ENCODE peak calls at places on chromosomes 12 and 14, in four cellular contexts. One of them, this sample, is unnamed.

GRCh38 chr14:18656627-18657026 is 55.7 kb downstream of the OR11H12 start:
- DNase-seq in SK-N-SH: no peak
- DNase-seq in WTC11: no peak
- DNase-seq in H1: no peak
- DNase-seq in this sample: no peak

GRCh38 chr14:34835312-34835711 is 39.8 kb downstream of the BAZ1A start:
- DNase-seq in SK-N-SH: no peak
- DNase-seq in WTC11: no peak
- DNase-seq in H1: no peak
- DNase-seq in this sample: no peak

GRCh38 chr12:105201389-105201788 is 34.6 kb downstream of the APPL2 start:
- DNase-seq in SK-N-SH: no peak
- DNase-seq in WTC11: no peak
- DNase-seq in H1: no peak
- DNase-seq in this sample: no peak

GRCh38 chr12:53174881-53175491 is 5.5 kb upstream of the ZNF740 start:
- DNase-seq in SK-N-SH: no peak
- DNase-seq in WTC11: peak
- DNase-seq in H1: no peak
- DNase-seq in this sample: peak

GRCh38 chr12:6451348-6452244 is at the start of gene TAPBPL:
- DNase-seq in SK-N-SH: peak
- DNase-seq in WTC11: peak
- DNase-seq in H1: peak
- DNase-seq in this sample: peak

GRCh38 chr14:92728781-92729364 is 19.6 kb downstream of the LGMN start:
- DNase-seq in SK-N-SH: no peak
- DNase-seq in WTC11: no peak
- DNase-seq in H1: no peak
- DNase-seq in this sample: peak

GRCh38 chr12:21234395-21234794 is 100.3 kb downstream of the SLCO1A2 start:
- DNase-seq in SK-N-SH: no peak
- DNase-seq in WTC11: no peak
- DNase-seq in H1: no peak
- DNase-seq in this sample: no peak

GRCh38 chr12:2794261-2794735 is 472 bp upstream of the FKBP4 start:
- DNase-seq in SK-N-SH: no peak
- DNase-seq in WTC11: no peak
- DNase-seq in H1: peak
- DNase-seq in this sample: peak

GRCh38 chr12:108565976-108566375 is 3.6 kb downstream of the ISCU start:
- DNase-seq in SK-N-SH: peak
- DNase-seq in WTC11: no peak
- DNase-seq in H1: no peak
- DNase-seq in this sample: no peak

GRCh38 chr12:93113317-93114006 is 184.4 kb upstream of the EEA1 start:
- DNase-seq in SK-N-SH: no peak
- DNase-seq in WTC11: no peak
- DNase-seq in H1: no peak
- DNase-seq in this sample: no peak

GRCh38 chr12:127107744-127108143 is 1159.2 kb upstream of the TMEM132C start:
- DNase-seq in SK-N-SH: no peak
- DNase-seq in WTC11: no peak
- DNase-seq in H1: no peak
- DNase-seq in this sample: no peak

GRCh38 chr12:99004799-99005474 is 359.8 kb downstream of the APAF1 start:
- DNase-seq in SK-N-SH: no peak
- DNase-seq in WTC11: no peak
- DNase-seq in H1: no peak
- DNase-seq in this sample: no peak

GRCh38 chr12:31315779-31316465 is 10.0 kb downstream of the SINHCAF start:
- DNase-seq in SK-N-SH: no peak
- DNase-seq in WTC11: no peak
- DNase-seq in H1: no peak
- DNase-seq in this sample: no peak

GRCh38 chr12:62772556-62772955 is 162.4 kb downstream of the PPM1H start:
- DNase-seq in SK-N-SH: no peak
- DNase-seq in WTC11: no peak
- DNase-seq in H1: no peak
- DNase-seq in this sample: no peak

GRCh38 chr14:102729268-102729667 is 48.0 kb upstream of the TRAF3 start:
- DNase-seq in SK-N-SH: no peak
- DNase-seq in WTC11: no peak
- DNase-seq in H1: no peak
- DNase-seq in this sample: no peak

GRCh38 chr12:57416039-57416996 is 14.5 kb downstream of the R3HDM2 start:
- DNase-seq in SK-N-SH: no peak
- DNase-seq in WTC11: no peak
- DNase-seq in H1: no peak
- DNase-seq in this sample: no peak

GRCh38 chr12:14283489-14284144 is 81.9 kb upstream of the ATF7IP start:
- DNase-seq in SK-N-SH: no peak
- DNase-seq in WTC11: no peak
- DNase-seq in H1: no peak
- DNase-seq in this sample: no peak

GRCh38 chr12:14280921-14281320 is 84.6 kb upstream of the ATF7IP start:
- DNase-seq in SK-N-SH: no peak
- DNase-seq in WTC11: no peak
- DNase-seq in H1: no peak
- DNase-seq in this sample: no peak

GRCh38 chr12:14278294-14278953 is 87.1 kb upstream of the ATF7IP start:
- DNase-seq in SK-N-SH: no peak
- DNase-seq in WTC11: no peak
- DNase-seq in H1: no peak
- DNase-seq in this sample: no peak

GRCh38 chr12:14281539-14281938 is 83.9 kb upstream of the ATF7IP start:
- DNase-seq in SK-N-SH: no peak
- DNase-seq in WTC11: no peak
- DNase-seq in H1: no peak
- DNase-seq in this sample: no peak

GRCh38 chr12:14279845-14280244 is 85.6 kb upstream of the ATF7IP start:
- DNase-seq in SK-N-SH: no peak
- DNase-seq in WTC11: no peak
- DNase-seq in H1: no peak
- DNase-seq in this sample: no peak
- TF ChIP-seq TEAD4 in SK-N-SH: no peak
- TF ChIP-seq TEAD4 in WTC11: no peak
- TF ChIP-seq TEAD4 in H1: no peak
- TF ChIP-seq TEAD4 in this sample: no peak

GRCh38 chr12:26287666-26288408 is 92.5 kb downstream of the SSPN start:
- DNase-seq in SK-N-SH: no peak
- DNase-seq in WTC11: no peak
- DNase-seq in H1: no peak
- DNase-seq in this sample: no peak
- TF ChIP-seq TEAD4 in SK-N-SH: no peak
- TF ChIP-seq TEAD4 in WTC11: no peak
- TF ChIP-seq TEAD4 in H1: no peak
- TF ChIP-seq TEAD4 in this sample: no peak

DNA sequence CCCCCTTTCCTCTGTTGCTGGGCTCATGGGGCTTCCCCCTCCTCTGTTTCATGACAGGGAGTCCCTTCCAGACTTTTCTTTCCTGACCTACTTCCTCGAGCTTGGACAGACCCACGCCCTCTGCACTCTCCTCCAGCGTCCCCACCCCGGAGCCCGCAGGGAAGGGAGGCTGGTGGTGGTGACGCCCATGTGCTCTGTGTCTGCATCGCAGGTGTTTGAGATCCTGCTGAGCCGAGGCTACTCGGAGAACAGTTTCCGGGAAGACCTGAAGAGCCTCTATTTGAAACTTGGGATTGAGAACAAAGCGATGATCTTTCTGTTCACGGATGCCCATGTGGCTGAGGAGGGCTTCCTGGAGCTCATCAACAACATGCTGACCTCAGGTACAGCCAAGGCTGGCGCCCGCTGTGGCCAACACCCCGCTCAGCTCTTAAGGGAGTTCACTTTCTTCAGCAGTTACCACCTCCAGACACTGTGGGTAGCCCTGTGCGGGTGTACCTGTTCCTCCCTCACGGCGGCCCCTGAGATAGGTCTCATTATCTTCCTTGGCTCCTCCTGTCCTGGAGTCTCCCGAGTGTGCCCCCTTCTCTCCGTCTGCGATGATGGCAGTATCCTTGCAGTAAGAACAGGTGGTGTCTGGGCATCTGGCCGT is 85.6 kb downstream of the CCDC92 start:
- DNase-seq in SK-N-SH: no peak
- DNase-seq in WTC11: no peak
- DNase-seq in H1: no peak
- DNase-seq in this sample: no peak
- TF ChIP-seq TEAD4 in SK-N-SH: no peak
- TF ChIP-seq TEAD4 in WTC11: no peak
- TF ChIP-seq TEAD4 in H1: no peak
- TF ChIP-seq TEAD4 in this sample: no peak

GRCh38 chr14:49552630-49553029 is 33.5 kb downstream of the RPS29 start:
- DNase-seq in SK-N-SH: no peak
- DNase-seq in WTC11: no peak
- DNase-seq in H1: no peak
- DNase-seq in this sample: no peak
- TF ChIP-seq TEAD4 in SK-N-SH: no peak
- TF ChIP-seq TEAD4 in WTC11: no peak
- TF ChIP-seq TEAD4 in H1: no peak
- TF ChIP-seq TEAD4 in this sample: no peak

DNA sequence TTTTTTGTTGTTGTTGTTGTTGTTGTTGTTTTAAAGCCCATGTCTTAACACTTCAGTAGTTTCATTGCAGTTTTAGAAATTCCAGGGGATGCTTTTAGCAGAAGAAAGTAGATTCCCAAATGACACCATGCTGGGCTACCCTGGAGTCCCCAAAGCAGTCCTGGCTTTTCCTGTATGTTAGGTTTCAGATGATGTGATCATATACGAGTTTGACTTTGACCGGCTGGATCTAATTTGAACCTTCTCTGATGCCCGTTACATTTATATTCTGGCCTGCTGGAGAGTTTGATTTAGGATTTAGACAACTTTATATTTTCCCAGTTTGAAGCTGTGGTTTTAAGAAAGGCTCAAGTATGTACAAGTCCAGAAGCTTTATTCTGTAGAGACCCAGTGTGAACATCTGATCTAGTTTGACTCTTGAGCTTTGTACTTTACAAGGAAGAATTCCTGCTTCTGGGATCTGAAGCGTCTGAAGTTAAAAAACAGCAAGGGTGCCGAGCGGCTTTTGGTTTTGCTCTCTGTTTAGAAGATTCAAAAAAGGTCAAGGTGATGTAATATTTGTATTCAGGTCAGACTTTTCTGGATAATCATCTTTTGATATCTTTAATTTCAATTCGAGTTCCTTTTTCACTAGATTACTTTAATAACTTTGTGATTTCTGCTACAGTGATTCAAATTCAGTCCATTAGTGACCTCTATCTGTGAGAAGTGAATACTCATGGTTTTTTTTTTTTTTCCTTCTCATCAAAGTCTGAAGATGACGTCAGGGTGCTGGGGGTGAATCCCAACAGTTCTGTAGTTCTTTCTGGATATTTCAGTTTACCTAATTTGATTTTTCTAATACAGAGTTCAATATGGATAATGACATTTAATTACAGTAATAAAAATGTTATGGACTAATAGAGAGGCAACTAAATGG is 6.2 kb downstream of the FLRT2 start:
- DNase-seq in SK-N-SH: peak
- DNase-seq in WTC11: no peak
- DNase-seq in H1: no peak
- DNase-seq in this sample: no peak
- TF ChIP-seq TEAD4 in SK-N-SH: no peak
- TF ChIP-seq TEAD4 in WTC11: no peak
- TF ChIP-seq TEAD4 in H1: no peak
- TF ChIP-seq TEAD4 in this sample: no peak

DNA sequence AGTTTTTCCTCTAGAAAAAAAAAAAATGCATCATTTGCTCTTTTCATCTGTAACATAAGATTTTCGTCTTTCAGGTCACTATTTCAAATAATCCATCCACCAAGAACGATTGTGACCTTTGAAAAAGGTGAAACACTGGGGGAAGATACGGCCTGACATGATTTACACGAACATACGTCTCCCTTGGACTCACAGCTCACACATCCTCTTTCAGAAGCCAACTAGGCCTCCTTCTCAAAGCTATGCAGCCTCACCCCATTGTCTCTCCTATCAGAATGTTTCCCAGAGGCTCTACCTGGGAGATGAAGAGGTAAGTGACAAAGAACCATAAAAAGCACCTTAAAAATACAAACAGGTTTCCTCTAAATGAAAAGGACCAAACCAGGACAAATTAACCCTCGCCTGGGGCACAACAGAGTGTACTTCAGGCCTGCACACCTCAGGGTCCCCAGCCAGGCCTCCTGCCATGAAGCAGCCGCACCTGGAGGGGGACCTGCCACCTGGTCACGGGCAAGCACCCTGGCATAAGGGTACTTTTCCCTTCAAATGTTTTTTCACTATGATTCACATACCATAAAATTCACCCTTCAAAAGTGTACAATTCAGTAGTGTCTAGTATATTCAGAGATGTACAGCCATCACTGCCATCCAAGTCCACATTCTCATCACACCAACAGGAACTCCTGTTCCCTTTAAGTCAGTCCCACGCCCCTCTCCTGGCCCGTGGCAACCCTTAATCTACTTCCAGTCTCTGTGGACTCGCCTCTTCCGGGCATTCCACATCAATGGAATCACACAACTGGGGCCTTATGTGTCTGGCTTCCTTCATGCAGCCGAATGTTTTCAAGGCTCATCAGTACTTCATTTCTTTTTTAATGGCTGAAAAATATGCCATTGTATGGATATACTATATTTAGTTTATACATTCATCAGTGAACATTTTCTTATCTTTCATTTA is 5.4 kb downstream of the SLC15A4 start:
- DNase-seq in SK-N-SH: no peak
- DNase-seq in WTC11: no peak
- DNase-seq in H1: no peak
- DNase-seq in this sample: no peak
- TF ChIP-seq TEAD4 in SK-N-SH: no peak
- TF ChIP-seq TEAD4 in WTC11: no peak
- TF ChIP-seq TEAD4 in H1: no peak
- TF ChIP-seq TEAD4 in this sample: no peak

GRCh38 chr12:41365653-41366131 is 177.6 kb downstream of the PDZRN4 start:
- DNase-seq in SK-N-SH: no peak
- DNase-seq in WTC11: no peak
- DNase-seq in H1: no peak
- DNase-seq in this sample: no peak
- TF ChIP-seq TEAD4 in SK-N-SH: no peak
- TF ChIP-seq TEAD4 in WTC11: no peak
- TF ChIP-seq TEAD4 in H1: no peak
- TF ChIP-seq TEAD4 in this sample: no peak